ENCODE peak calls at places on chromosomes 7 and 10, in nine cellular contexts. A, K, V, I, N, X, P, D and Y are unnamed samples.

GRCh38 chr7:140696024-140696678 is 357 bp upstream of the NDUFB2 start:
- DNase-seq in A (peak; percentile 90), K (peak; percentile 92), V (peak; percentile 53), I (no peak), N (peak; percentile 95), X (peak; percentile 71), P (peak; percentile 94), D (peak; percentile 85), Y (no peak)

GRCh38 chr10:76543655-76544054 is 1094.0 kb downstream of the KCNMA1 start:
- DNase-seq in A (no peak), K (peak; percentile 63), V (no peak), I (no peak), N (peak; percentile 51), X (no peak), P (peak; percentile 80), D (no peak), Y (no peak)

GRCh38 chr7:117012284-117013174 is 59.2 kb downstream of the ST7 start:
- DNase-seq in A (peak; percentile 30), K (peak; percentile 39), V (no peak), I (no peak), N (peak; percentile 74), X (peak; percentile 27), P (peak; percentile 64), D (no peak), Y (no peak)

GRCh38 chr7:44231088-44231487 is 30.3 kb downstream of the YKT6 start:
- DNase-seq in A (no peak), K (no peak), V (no peak), I (no peak), N (no peak), X (no peak), P (no peak), D (no peak), Y (no peak)

GRCh38 chr10:35937538-35937937 is 295.4 kb upstream of the FZD8 start:
- DNase-seq in A (no peak), K (no peak), V (no peak), I (no peak), N (no peak), X (no peak), P (no peak), D (no peak), Y (no peak)

GRCh38 chr7:67512481-67512880 is 515.8 kb downstream of the TYW1 start:
- DNase-seq in A (no peak), K (no peak), V (no peak), I (no peak), N (no peak), X (no peak), P (no peak), D (no peak), Y (no peak)

GRCh38 chr10:84188815-84189214 is 5.5 kb upstream of the CDHR1 start:
- DNase-seq in A (no peak), K (no peak), V (no peak), I (no peak), N (no peak), X (no peak), P (no peak), D (no peak), Y (no peak)

GRCh38 chr10:122461367-122461728 is at the start of gene HTRA1:
- DNase-seq in A (peak; percentile 36), K (peak; percentile 58), V (peak; percentile 93), I (peak; percentile 33), N (peak; percentile 39), X (no peak), P (peak; percentile 59), D (no peak), Y (no peak)

GRCh38 chr7:157429001-157429679 is 92.3 kb downstream of the DNAJB6 start:
- DNase-seq in A (no peak), K (no peak), V (no peak), I (no peak), N (no peak), X (no peak), P (no peak), D (no peak), Y (no peak)